ENCODE peak calls at places on chromosomes 5 and 9, in nine cellular contexts. N, X, Z, O, G, L, C, U and M are unnamed samples.

GRCh38 chr5:171688696-171689495 is 96.7 kb upstream of the SMIM23 start:
- DNase-seq in X (no peak), C (no peak), N (no peak), O (no peak), L (no peak), G (peak), Z (no peak), U (no peak), M (no peak)

GRCh38 chr9:22240619-22241018 is 206.0 kb upstream of the DMRTA1 start:
- DNase-seq in O (no peak), C (no peak), U (no peak), X (peak), L (no peak), G (no peak), N (no peak), Z (peak), M (no peak)

GRCh38 chr5:84272776-84273516 is 111.7 kb downstream of the EDIL3 start:
- DNase-seq in C (no peak), O (no peak), G (no peak), X (no peak), Z (no peak), N (no peak), L (no peak), U (no peak), M (no peak)

GRCh38 chr5:815449-815848 is 30.9 kb upstream of the ZDHHC11B start:
- DNase-seq in G (no peak), O (no peak), Z (no peak), U (no peak), L (no peak), N (no peak), C (no peak), X (no peak), M (no peak)

GRCh38 chr5:124162782-124163532 is 583.5 kb downstream of the ZNF608 start:
- DNase-seq in C (no peak), U (no peak), O (peak), Z (no peak), N (no peak), G (no peak), L (peak), X (peak), M (no peak)

GRCh38 chr9:86731511-86731993 is 215.8 kb downstream of the GAS1 start:
- DNase-seq in O (no peak), G (no peak), X (no peak), L (no peak), N (no peak), Z (peak), C (no peak), U (no peak), M (no peak)

GRCh38 chr5:112642885-112643284 is 94.8 kb upstream of the APC start:
- DNase-seq in L (no peak), X (no peak), O (no peak), U (no peak), Z (no peak), N (no peak), G (no peak), C (no peak), M (no peak)

GRCh38 chr5:103256178-103256577 is 2.4 kb upstream of the MACIR start:
- DNase-seq in U (no peak), L (no peak), O (no peak), X (no peak), G (no peak), C (no peak), N (no peak), Z (no peak), M (no peak)

GRCh38 chr5:72244862-72245371 is 75.1 kb downstream of the MRPS27 start:
- DNase-seq in N (no peak), Z (peak), U (no peak), X (peak), O (no peak), G (no peak), L (peak), C (no peak), M (no peak)

GRCh38 chr5:159878988-159879471 is 37.3 kb upstream of the ADRA1B start:
- DNase-seq in N (no peak), C (peak), G (no peak), O (peak), Z (peak), U (no peak), L (peak), X (peak), M (no peak)

GRCh38 chr5:90547072-90547536 is 11.5 kb upstream of the ADGRV1 start:
- DNase-seq in O (no peak), Z (no peak), U (no peak), C (no peak), G (no peak), X (no peak), N (no peak), L (no peak), M (no peak)

GRCh38 chr5:79666758-79667157 is 22.9 kb upstream of the CMYA5 start:
- DNase-seq in X (no peak), O (no peak), L (no peak), G (no peak), N (no peak), C (no peak), Z (no peak), U (no peak), M (no peak)

GRCh38 chr5:178325311-178326053 is 92.9 kb upstream of the PHYKPL start:
- DNase-seq in O (no peak), U (no peak), Z (no peak), G (no peak), X (no peak), L (peak), C (no peak), N (no peak), M (no peak)

GRCh38 chr5:95928724-95929253 is 32.9 kb downstream of the ELL2 start:
- DNase-seq in L (no peak), Z (no peak), N (no peak), U (no peak), C (no peak), O (no peak), X (no peak), G (no peak), M (no peak)

GRCh38 chr5:173201636-173202265 is 33.3 kb downstream of the NKX2-5 start:
- DNase-seq in L (no peak), X (peak), Z (peak), U (peak), O (no peak), C (no peak), N (no peak), G (no peak), M (no peak)

GRCh38 chr5:132877938-132878337 is 4.5 kb downstream of the LEAP2 start:
- DNase-seq in N (no peak), Z (no peak), C (no peak), U (no peak), O (peak), X (no peak), L (no peak), G (no peak), M (no peak)

GRCh38 chr5:633521-633955 is 21.4 kb downstream of the CEP72 start:
- DNase-seq in G (no peak), O (no peak), N (no peak), L (no peak), X (no peak), U (no peak), Z (no peak), C (no peak), M (peak)

GRCh38 chr5:18732556-18733479 is 1098.6 kb downstream of the TAF11L14 start:
- DNase-seq in O (no peak), C (no peak), L (no peak), X (no peak), N (no peak), U (no peak), G (no peak), Z (no peak), M (no peak)

GRCh38 chr5:14721990-14722656 is 57.6 kb downstream of the OTULIN start:
- DNase-seq in C (no peak), G (no peak), L (no peak), N (no peak), X (no peak), U (no peak), Z (no peak), O (no peak), M (no peak)

GRCh38 chr5:25119654-25120053 is 474.9 kb upstream of the CDH10 start:
- DNase-seq in O (no peak), L (no peak), X (peak), U (no peak), N (no peak), Z (peak), G (no peak), C (no peak), M (no peak)

GRCh38 chr9:100052375-100052774 is 46.4 kb downstream of the ERP44 start:
- DNase-seq in X (no peak), L (no peak), G (no peak), O (no peak), U (no peak), N (no peak), C (no peak), Z (no peak), M (no peak)

DNA sequence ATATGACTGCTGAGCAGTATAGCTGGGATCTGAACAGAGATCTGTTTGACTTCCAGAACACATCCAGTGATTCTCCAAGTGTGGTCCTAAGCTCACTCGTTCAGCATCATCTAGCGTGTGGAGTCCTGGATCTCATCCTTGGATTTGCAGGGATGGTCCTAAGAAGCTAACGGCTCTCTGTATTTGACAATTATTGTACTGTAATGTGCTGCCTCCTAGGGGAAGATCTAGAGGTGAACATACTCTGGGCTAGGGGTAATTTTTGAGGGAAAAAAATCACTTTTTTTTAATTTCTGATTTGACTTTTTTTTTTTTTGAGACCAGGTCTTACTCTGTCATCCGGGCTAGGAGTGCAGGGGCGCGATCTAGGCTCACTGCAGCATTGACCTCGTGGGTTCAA is 1.5 kb downstream of the SLC26A2 start:
- DNase-seq in C (no peak), L (no peak), Z (peak), G (no peak), U (no peak), N (no peak), O (no peak), X (peak), M (no peak)
- TF ChIP-seq CTCF in C (peak), L (peak), Z (peak), G (peak), U (peak), N (peak), O (peak), X (peak), M (no peak)

DNA sequence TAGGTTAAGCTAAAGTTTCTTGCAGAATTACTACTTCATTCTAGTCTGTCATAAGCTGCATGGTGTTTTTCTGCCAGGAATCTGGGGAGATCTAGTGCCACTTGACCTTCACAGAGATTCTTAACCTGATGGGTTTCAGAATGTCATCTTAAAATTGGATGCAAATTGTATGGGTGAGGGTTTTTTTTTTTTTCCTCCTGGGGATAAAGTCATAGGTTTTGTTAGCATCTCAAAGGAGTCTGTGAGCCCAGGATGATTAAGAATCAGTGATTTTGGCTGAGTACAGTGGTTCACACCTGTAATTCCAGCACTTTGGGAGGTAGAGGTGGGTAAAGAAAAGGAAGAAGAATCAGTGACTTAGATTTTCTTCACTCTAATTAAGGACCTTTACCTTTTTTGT is 51.2 kb downstream of the NIM1K start:
- DNase-seq in L (no peak), O (no peak), G (no peak), U (no peak), Z (no peak), C (no peak), N (no peak), X (no peak), M (no peak)
- TF ChIP-seq CTCF in L (no peak), O (no peak), G (no peak), U (no peak), Z (no peak), C (no peak), N (no peak), X (no peak), M (no peak)

DNA sequence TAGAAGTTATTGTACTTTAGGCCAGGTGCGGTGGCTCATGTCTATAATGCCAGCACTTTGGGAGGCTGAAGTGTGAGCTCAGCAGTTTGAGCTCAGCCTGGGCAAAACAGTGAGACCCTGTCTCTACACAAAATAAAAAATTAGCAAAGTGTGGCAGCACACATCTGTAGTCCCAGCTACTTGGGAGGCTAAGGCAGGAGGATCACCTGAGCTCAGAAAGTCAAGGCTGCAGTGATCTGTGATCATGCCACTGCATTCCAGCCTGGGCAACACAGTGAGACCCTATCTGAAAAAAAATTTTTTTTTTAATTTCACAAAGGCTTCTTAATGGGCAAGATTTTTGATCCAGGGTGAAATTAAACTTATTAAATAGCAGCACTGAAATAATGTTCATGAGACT is 92.8 kb downstream of the CDC42SE2 start:
- DNase-seq in X (no peak), G (no peak), C (no peak), N (no peak), U (no peak), Z (no peak), L (no peak), O (no peak), M (no peak)
- TF ChIP-seq CTCF in X (no peak), G (no peak), C (no peak), N (no peak), U (no peak), Z (no peak), L (no peak), O (no peak), M (no peak)

GRCh38 chr9:90835206-90835605 is 33.6 kb downstream of the SYK start:
- DNase-seq in N (no peak), O (no peak), G (no peak), L (no peak), X (no peak), U (no peak), Z (no peak), C (no peak), M (no peak)

GRCh38 chr9:90836396-90837080 is 34.9 kb downstream of the SYK start:
- DNase-seq in Z (no peak), C (no peak), X (no peak), O (no peak), N (no peak), U (no peak), G (no peak), L (no peak), M (no peak)

GRCh38 chr9:90838761-90839160 is 37.1 kb downstream of the SYK start:
- DNase-seq in U (no peak), O (no peak), C (no peak), Z (no peak), G (no peak), L (no peak), X (no peak), N (no peak), M (no peak)

GRCh38 chr9:90839183-90839582 is 37.6 kb downstream of the SYK start:
- DNase-seq in Z (no peak), N (no peak), G (no peak), C (no peak), L (no peak), O (no peak), U (no peak), X (no peak), M (no peak)

GRCh38 chr9:90838098-90838497 is 36.5 kb downstream of the SYK start:
- DNase-seq in C (no peak), N (no peak), X (peak), L (no peak), U (no peak), Z (no peak), G (no peak), O (no peak), M (no peak)
- TF ChIP-seq CTCF in C (no peak), N (peak), X (no peak), L (no peak), U (no peak), Z (no peak), G (no peak), O (no peak), M (no peak)

DNA sequence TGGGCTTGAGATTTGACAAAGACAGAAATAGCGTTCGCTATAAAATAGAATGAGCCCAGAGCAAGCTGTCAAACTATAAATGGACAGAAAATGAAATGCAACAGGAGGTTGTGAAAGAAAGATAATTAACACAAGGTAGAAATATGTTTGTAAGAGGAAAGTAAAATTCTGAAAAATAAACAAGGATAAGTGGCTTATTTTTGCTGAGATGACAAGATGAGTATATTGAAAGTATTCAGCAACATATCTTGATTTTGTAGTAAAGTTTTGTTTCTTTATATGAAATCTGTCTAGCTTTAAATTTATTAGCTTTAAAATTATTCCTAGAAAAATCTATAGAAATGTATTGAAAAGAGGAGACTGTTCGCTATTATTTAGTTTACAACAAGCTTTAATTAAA is 111.9 kb upstream of the RPS23 start:
- DNase-seq in N (no peak), Z (no peak), X (no peak), G (no peak), L (no peak), O (no peak), U (no peak), C (no peak), M (no peak)
- TF ChIP-seq CTCF in N (no peak), Z (no peak), X (no peak), G (no peak), L (no peak), O (no peak), U (no peak), C (no peak), M (no peak)

DNA sequence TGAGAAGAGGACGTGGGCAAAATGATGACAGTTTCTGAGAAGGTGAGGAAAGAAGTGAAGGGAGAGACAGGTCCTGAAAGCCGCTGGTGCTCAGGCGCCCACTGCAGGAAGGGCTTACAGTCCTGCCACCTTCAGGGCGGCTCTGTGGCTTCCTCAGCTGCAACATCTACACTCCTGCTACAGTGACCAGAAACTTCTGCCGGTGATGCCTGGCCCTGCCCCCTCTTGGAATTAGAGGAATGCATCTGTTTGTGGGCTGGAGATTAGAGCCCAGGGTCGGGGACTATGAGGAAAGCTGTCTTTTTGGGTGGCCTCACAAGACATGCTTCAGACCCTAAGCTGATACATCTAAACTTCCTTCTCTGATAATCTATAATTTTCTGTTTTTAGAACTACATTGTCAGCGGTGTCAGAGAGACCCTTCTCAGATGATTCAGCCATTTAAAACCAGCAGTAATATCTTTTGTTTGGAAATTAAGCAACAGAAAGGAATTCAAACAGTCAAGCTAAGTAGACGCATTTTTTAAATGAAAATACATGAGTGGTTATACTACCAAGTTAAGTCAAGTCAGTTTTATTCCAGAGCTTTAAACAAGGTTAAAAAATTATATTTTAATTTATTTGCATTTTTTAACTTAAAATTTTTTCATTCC is 30.4 kb downstream of the PRDM6 start:
- DNase-seq in U (peak), C (no peak), L (peak), Z (peak), X (peak), N (no peak), O (no peak), G (no peak), M (no peak)
- TF ChIP-seq CTCF in U (no peak), C (no peak), L (no peak), Z (peak), X (no peak), N (no peak), O (no peak), G (no peak), M (no peak)

GRCh38 chr9:122463828-122464632 is 13.7 kb downstream of the OR1J1 start:
- DNase-seq in G (no peak), U (peak), X (no peak), O (no peak), Z (no peak), L (peak), C (no peak), N (no peak), M (no peak)
- TF ChIP-seq CTCF in G (no peak), U (no peak), X (peak), O (no peak), Z (peak), L (no peak), C (no peak), N (no peak), M (no peak)

DNA sequence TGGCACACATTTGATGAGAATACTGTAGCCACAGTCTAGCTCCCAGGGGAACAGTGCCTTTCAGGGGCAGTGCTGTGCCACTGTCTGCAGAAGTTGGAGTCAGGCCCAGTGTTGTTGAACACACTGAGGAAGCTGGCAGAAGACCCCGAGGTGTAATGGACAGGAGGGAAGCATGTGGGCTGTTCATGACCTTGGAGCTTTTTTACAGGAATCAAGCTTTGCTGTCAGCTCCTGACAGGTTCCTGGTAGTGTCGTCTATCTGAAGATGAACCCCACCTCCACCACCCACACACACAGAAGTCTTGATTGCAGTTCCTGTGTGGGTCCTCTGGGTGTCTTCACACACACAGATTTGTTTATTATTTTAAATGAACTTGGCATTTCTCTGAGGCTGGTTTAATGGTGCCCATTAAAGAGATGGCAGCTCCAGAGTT is 40.3 kb upstream of the TNFAIP8 start:
- DNase-seq in U (no peak), C (no peak), Z (peak), G (no peak), X (peak), L (no peak), N (no peak), O (no peak), M (no peak)
- TF ChIP-seq CTCF in U (peak), C (peak), Z (peak), G (peak), X (peak), L (no peak), N (peak), O (peak), M (peak)

DNA sequence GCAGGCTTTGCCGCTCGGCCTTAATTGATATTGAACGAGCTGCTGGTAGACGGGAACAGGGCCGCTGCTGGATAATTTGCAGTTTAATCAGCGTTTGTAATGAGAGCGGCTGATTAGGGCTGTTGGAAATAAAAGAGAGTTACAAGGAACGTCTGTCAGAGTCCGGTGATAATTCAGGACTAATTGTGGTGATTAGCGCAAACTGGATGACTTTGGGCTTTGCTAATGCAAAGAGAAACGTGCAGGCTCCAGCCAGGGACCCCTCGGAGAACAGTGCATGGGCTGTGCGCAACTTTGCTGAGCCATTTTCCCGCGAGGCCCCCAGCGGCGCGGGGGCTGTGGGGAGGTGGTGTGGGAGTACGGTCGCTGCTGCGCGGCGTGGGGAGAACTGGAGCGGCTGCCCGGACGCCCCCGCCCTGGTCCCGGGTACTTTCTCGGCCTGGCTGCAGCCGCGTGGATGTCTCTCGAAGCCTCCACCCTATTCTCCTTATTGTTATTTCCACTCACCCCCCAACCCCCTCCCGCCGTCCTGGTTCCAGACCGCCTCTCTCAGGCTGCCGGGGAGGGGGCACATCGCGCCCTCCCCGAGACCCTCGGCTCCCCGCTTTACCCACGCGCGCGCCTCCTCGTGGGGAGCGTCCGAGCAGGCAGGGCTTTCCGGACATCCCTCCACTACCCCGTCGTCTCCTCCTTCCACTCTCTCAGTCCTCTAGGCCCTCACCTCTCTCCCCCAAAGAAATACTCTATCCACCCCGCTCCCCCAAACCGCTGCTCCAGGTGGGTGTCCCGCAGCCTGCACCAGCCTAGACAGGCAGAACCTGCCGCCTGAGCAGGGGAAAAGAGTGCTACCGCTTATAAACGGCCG is 68.5 kb upstream of the TBCA start:
- DNase-seq in U (peak), L (peak), Z (no peak), X (no peak), O (no peak), C (no peak), N (no peak), G (no peak), M (no peak)
- TF ChIP-seq CTCF in U (no peak), L (no peak), Z (no peak), X (no peak), O (no peak), C (peak), N (no peak), G (peak), M (no peak)